ENCODE peak calls at places on chromosomes 11 and 22, in eight cellular contexts. W, G, O, A, K, I, F and N are unnamed samples.

GRCh38 chr11:75313457-75314272 is 37.8 kb downstream of the ARRB1 start:
- ATAC-seq in W (peak; percentile 63), G (peak; percentile 72), O (peak; percentile 23), A (peak; percentile 56), K (peak; percentile 70), I (no peak), F (peak; percentile 71), N (peak; percentile 89)

GRCh38 chr11:57777969-57778317 is 16.3 kb downstream of the CTNND1 start:
- ATAC-seq in W (peak; percentile 15), G (peak; percentile 82), O (peak; percentile 75), A (no peak), K (peak; percentile 17), I (no peak), F (peak; percentile 46), N (no peak)

GRCh38 chr22:39153220-39153860 is 860 bp upstream of the CBX7 start:
- ATAC-seq in W (peak; percentile 15), G (peak; percentile 1), O (no peak), A (peak; percentile 24), K (no peak), I (no peak), F (no peak), N (peak; percentile 2)

GRCh38 chr11:94954753-94955152 is 18.6 kb downstream of the CWC15 start:
- ATAC-seq in W (no peak), G (no peak), O (no peak), A (no peak), K (no peak), I (peak; percentile 61), F (no peak), N (no peak)

GRCh38 chr11:124075492-124075840 is 34.3 kb upstream of the OR10G7 start:
- ATAC-seq in W (no peak), G (no peak), O (no peak), A (peak; percentile 23), K (no peak), I (peak; percentile 4), F (peak; percentile 22), N (no peak)

GRCh38 chr22:42509548-42509947 is 10.0 kb downstream of the RRP7A start:
- ATAC-seq in W (no peak), G (no peak), O (no peak), A (no peak), K (no peak), I (no peak), F (no peak), N (no peak)

GRCh38 chr22:39318507-39319283 is 728 bp downstream of the RPL3 start:
- ATAC-seq in W (peak; percentile 30), G (peak; percentile 13), O (peak; percentile 38), A (no peak), K (peak; percentile 24), I (peak; percentile 3), F (peak; percentile 20), N (peak; percentile 1)

GRCh38 chr11:36131719-36132349 is 157.4 kb downstream of the COMMD9 start:
- ATAC-seq in W (peak; percentile 85), G (peak; percentile 75), O (peak; percentile 33), A (peak; percentile 79), K (peak; percentile 85), I (no peak), F (peak; percentile 90), N (peak; percentile 44)

GRCh38 chr22:49850959-49851815 is 2.5 kb upstream of the ZBED4 start:
- ATAC-seq in W (no peak), G (no peak), O (no peak), A (no peak), K (no peak), I (no peak), F (no peak), N (no peak)

GRCh38 chr11:95999604-96000003 is 75.7 kb upstream of the MTMR2 start:
- ATAC-seq in W (peak; percentile 39), G (no peak), O (no peak), A (no peak), K (no peak), I (no peak), F (no peak), N (no peak)

GRCh38 chr11:9678576-9678975 is 14.7 kb downstream of the SWAP70 start:
- ATAC-seq in W (no peak), G (no peak), O (no peak), A (no peak), K (no peak), I (no peak), F (no peak), N (no peak)

GRCh38 chr11:70073881-70074371 is 4.2 kb upstream of the ANO1 start:
- ATAC-seq in W (peak; percentile 81), G (no peak), O (no peak), A (peak; percentile 52), K (peak; percentile 30), I (no peak), F (peak; percentile 88), N (peak; percentile 62)

GRCh38 chr11:6682591-6682935 is 577 bp downstream of the MRPL17 start:
- ATAC-seq in W (peak; percentile 5), G (no peak), O (peak; percentile 8), A (peak; percentile 0), K (peak; percentile 5), I (no peak), F (peak; percentile 4), N (peak; percentile 4)

GRCh38 chr11:1557904-1558831 is 13.9 kb downstream of the DUSP8 start:
- ATAC-seq in W (peak; percentile 52), G (peak; percentile 35), O (peak; percentile 21), A (peak; percentile 66), K (peak; percentile 50), I (no peak), F (peak; percentile 66), N (no peak)

GRCh38 chr22:22692707-22693530 is 48.5 kb downstream of the GGTLC2 start:
- ATAC-seq in W (peak; percentile 32), G (peak; percentile 86), O (peak; percentile 93), A (no peak), K (no peak), I (peak; percentile 74), F (no peak), N (peak; percentile 71)

GRCh38 chr11:24064309-24064903 is 432.4 kb upstream of the LUZP2 start:
- ATAC-seq in W (no peak), G (no peak), O (no peak), A (no peak), K (no peak), I (no peak), F (no peak), N (no peak)

GRCh38 chr11:128470081-128470480 is 117.3 kb downstream of the ETS1 start:
- ATAC-seq in W (no peak), G (no peak), O (no peak), A (no peak), K (no peak), I (peak; percentile 66), F (no peak), N (no peak)

GRCh38 chr11:64100345-64100744 is 64.6 kb downstream of the FLRT1 start:
- ATAC-seq in W (no peak), G (no peak), O (no peak), A (no peak), K (no peak), I (no peak), F (no peak), N (no peak)

GRCh38 chr11:75450236-75450635 is 17.2 kb upstream of the KLHL35 start:
- ATAC-seq in W (no peak), G (no peak), O (no peak), A (no peak), K (no peak), I (no peak), F (no peak), N (peak; percentile 26)

GRCh38 chr22:29093501-29093921 is 20.7 kb downstream of the KREMEN1 start:
- ATAC-seq in W (peak; percentile 79), G (peak; percentile 18), O (no peak), A (peak; percentile 81), K (peak; percentile 73), I (no peak), F (peak; percentile 78), N (no peak)

GRCh38 chr11:86124251-86125233 is 55.7 kb upstream of the PICALM start:
- ATAC-seq in W (no peak), G (no peak), O (no peak), A (no peak), K (no peak), I (no peak), F (no peak), N (no peak)

GRCh38 chr11:122523841-122524531 is 131.5 kb upstream of the UBASH3B start:
- ATAC-seq in W (peak; percentile 58), G (peak; percentile 74), O (no peak), A (no peak), K (peak; percentile 64), I (peak; percentile 57), F (peak; percentile 80), N (peak; percentile 50)

GRCh38 chr11:65560555-65561418 is 2.6 kb upstream of the LTBP3 start:
- ATAC-seq in W (peak; percentile 4), G (peak; percentile 13), O (peak; percentile 28), A (no peak), K (peak; percentile 5), I (no peak), F (peak; percentile 15), N (peak; percentile 9)

GRCh38 chr11:23570828-23571227 is 710.6 kb upstream of the CCDC179 start:
- ATAC-seq in W (no peak), G (no peak), O (no peak), A (no peak), K (no peak), I (no peak), F (no peak), N (no peak)

GRCh38 chr11:35935390-35935789 is 8.5 kb upstream of the LDLRAD3 start:
- ATAC-seq in W (no peak), G (no peak), O (no peak), A (no peak), K (no peak), I (no peak), F (no peak), N (no peak)

GRCh38 chr22:32794449-32795213 is 6.9 kb upstream of the TIMP3 start:
- ATAC-seq in W (no peak), G (no peak), O (no peak), A (no peak), K (no peak), I (no peak), F (no peak), N (no peak)

GRCh38 chr11:128859563-128860441 is 7.3 kb downstream of the KCNJ1 start:
- ATAC-seq in W (peak; percentile 87), G (peak; percentile 90), O (peak; percentile 86), A (peak; percentile 85), K (peak; percentile 92), I (peak; percentile 95), F (peak; percentile 86), N (peak; percentile 67)

GRCh38 chr11:67548555-67549110 is 25.4 kb upstream of the CABP2 start:
- ATAC-seq in W (no peak), G (peak; percentile 79), O (no peak), A (no peak), K (no peak), I (no peak), F (no peak), N (no peak)

GRCh38 chr11:100689141-100689540 is 2.1 kb downstream of the ARHGAP42 start:
- ATAC-seq in W (no peak), G (no peak), O (no peak), A (no peak), K (no peak), I (no peak), F (no peak), N (no peak)

GRCh38 chr11:119509969-119510401 is 87.0 kb upstream of the THY1 start:
- ATAC-seq in W (peak; percentile 95), G (peak; percentile 37), O (no peak), A (peak; percentile 38), K (peak; percentile 86), I (peak; percentile 88), F (peak; percentile 45), N (peak; percentile 89)